ENCODE peak calls at places on chromosomes 13 and 19, in nine cellular contexts. U is osteoblast; G is CD8-positive, alpha-beta T cell; R is fibroblast of the aortic adventitia; E is colonic mucosa; D is A549; A is neural progenitor cell; X is foreskin fibroblast; V is tibial artery. K is an unnamed sample.

GRCh38 chr13:43874512-43875092 is 4.9 kb downstream of the CCDC122 start:
- DNase-seq in U (no peak), G (no peak), R (peak), E (no peak), D (no peak), A (no peak), X (no peak), V (no peak), K (peak)

GRCh38 chr13:24274452-24274971 is 34.9 kb upstream of the C1QTNF9 start:
- DNase-seq in U (no peak), G (peak), R (no peak), E (no peak), D (no peak), A (no peak), X (no peak), V (no peak), K (peak)

GRCh38 chr19:9673912-9674668 is 810 bp downstream of the ZNF562 start:
- DNase-seq in U (peak), G (no peak), R (peak), E (peak), D (peak), A (no peak), X (peak), V (no peak), K (peak)

GRCh38 chr19:48556163-48556562 is 4.2 kb downstream of the SULT2B1 start:
- DNase-seq in U (peak), G (no peak), R (peak), E (peak), D (peak), A (peak), X (peak), V (no peak), K (peak)

GRCh38 chr19:33921165-33921564 is 124.5 kb downstream of the KCTD15 start:
- DNase-seq in U (no peak), G (no peak), R (no peak), E (no peak), D (no peak), A (no peak), X (no peak), V (no peak), K (no peak)

GRCh38 chr19:12665281-12665573 is 1.3 kb downstream of the MAN2B1 start:
- DNase-seq in U (no peak), G (peak), R (no peak), E (peak), D (no peak), A (no peak), X (no peak), V (peak), K (no peak)

GRCh38 chr19:45764947-45765346 is 4.1 kb downstream of the SIX5 start:
- DNase-seq in U (no peak), G (no peak), R (no peak), E (no peak), D (no peak), A (no peak), X (no peak), V (peak), K (no peak)

GRCh38 chr13:40494513-40494912 is 171.9 kb downstream of the FOXO1 start:
- DNase-seq in U (peak), G (no peak), R (peak), E (no peak), D (no peak), A (no peak), X (no peak), V (no peak), K (peak)

GRCh38 chr13:30409911-30410704 is 12.2 kb upstream of the UBE2L5 start:
- DNase-seq in U (peak), G (no peak), R (peak), E (no peak), D (peak), A (no peak), X (peak), V (peak), K (peak)

GRCh38 chr19:8585894-8586750 is 8.9 kb upstream of the MYO1F start:
- DNase-seq in U (peak), G (peak), R (no peak), E (peak), D (peak), A (peak), X (no peak), V (no peak), K (peak)

GRCh38 chr13:48434203-48434602 is 21.3 kb upstream of the LPAR6 start:
- DNase-seq in U (no peak), G (no peak), R (no peak), E (no peak), D (no peak), A (no peak), X (no peak), V (no peak), K (no peak)

GRCh38 chr13:48429886-48430285 is 17.0 kb upstream of the LPAR6 start:
- DNase-seq in U (no peak), G (no peak), R (no peak), E (no peak), D (no peak), A (no peak), X (no peak), V (no peak), K (no peak)

GRCh38 chr13:48429036-48429435 is 16.1 kb upstream of the LPAR6 start:
- DNase-seq in U (no peak), G (no peak), R (no peak), E (no peak), D (no peak), A (no peak), X (no peak), V (no peak), K (no peak)

GRCh38 chr13:48431431-48431830 is 18.5 kb upstream of the LPAR6 start:
- DNase-seq in U (no peak), G (no peak), R (no peak), E (no peak), D (no peak), A (peak), X (no peak), V (no peak), K (no peak)

GRCh38 chr13:48431987-48432615 is 19.2 kb upstream of the LPAR6 start:
- DNase-seq in U (no peak), G (no peak), R (peak), E (no peak), D (no peak), A (no peak), X (peak), V (no peak), K (peak)
- H3K4me3 ChIP-seq in U (no peak), G (no peak), R (no peak), E (no peak), D (no peak), A (no peak), X (no peak), V (no peak), K (no peak)

GRCh38 chr13:34941835-34942731 is at the start of gene NBEA:
- DNase-seq in U (peak), G (peak), R (peak), E (peak), D (peak), A (peak), X (peak), V (peak), K (peak)
- TF ChIP-seq CTCF in U (no peak), G (no peak), R (peak), E (no peak), D (no peak), A (peak), X (no peak), V (peak), K (no peak)

DNA sequence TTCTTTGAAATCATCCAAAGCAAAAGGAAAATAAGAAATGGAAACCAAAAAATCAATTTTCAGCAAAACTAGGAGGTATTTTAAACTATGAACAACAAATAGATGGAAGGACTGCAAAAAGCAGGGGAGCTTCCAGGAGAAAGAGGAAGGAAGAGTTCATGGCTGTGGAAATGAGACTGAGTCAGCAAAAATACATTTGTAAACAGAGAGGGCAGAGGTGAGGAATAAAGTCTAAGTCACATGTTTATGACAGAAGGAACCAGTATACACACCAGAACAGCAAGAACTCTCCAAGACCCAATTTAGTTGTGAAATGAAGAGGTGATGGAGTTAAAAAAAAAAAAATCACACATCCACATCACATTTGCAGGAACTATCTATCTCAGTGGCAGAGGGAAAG is 69.6 kb downstream of the RNASEH2B start:
- DNase-seq in U (no peak), G (no peak), R (no peak), E (no peak), D (no peak), A (no peak), X (no peak), V (no peak), K (no peak)
- H3K4me3 ChIP-seq in U (no peak), G (no peak), R (no peak), E (no peak), D (no peak), A (no peak), X (no peak), V (no peak), K (no peak)

GRCh38 chr13:55517312-55517711 is 1623.4 kb upstream of the PRR20A start:
- DNase-seq in U (no peak), G (no peak), R (no peak), E (no peak), D (no peak), A (peak), X (no peak), V (no peak), K (no peak)
- TF ChIP-seq CTCF in U (no peak), G (no peak), R (no peak), E (no peak), D (no peak), A (peak), X (no peak), V (no peak), K (no peak)

GRCh38 chr13:103878891-103879605 is 812.8 kb upstream of the SLC10A2 start:
- DNase-seq in U (no peak), G (no peak), R (no peak), E (no peak), D (no peak), A (no peak), X (no peak), V (no peak), K (peak)

GRCh38 chr13:103884139-103884723 is 818.0 kb upstream of the SLC10A2 start:
- DNase-seq in U (no peak), G (no peak), R (no peak), E (no peak), D (no peak), A (no peak), X (no peak), V (no peak), K (no peak)

GRCh38 chr13:103883698-103884097 is 817.5 kb upstream of the SLC10A2 start:
- DNase-seq in U (no peak), G (no peak), R (no peak), E (no peak), D (no peak), A (no peak), X (peak), V (no peak), K (peak)

DNA sequence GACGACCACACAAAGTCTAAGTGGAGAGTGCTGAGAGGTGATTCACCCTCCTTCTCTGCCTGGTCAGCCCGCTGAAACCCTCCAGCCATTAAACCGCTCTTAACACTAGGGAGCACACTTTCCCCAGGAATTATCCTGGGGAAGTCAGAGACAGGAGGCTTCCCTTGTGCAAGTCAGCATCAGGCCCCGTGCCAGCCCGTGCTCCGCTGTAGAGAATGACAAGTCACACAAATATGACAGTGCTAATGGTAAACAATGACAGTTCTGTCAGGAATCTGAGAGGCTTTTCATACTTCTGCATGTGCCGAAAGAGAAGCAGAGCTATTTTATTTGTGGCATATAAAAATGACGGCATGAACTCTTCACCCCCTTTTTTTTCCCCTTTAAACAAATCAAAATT is 816.9 kb upstream of the SLC10A2 start:
- DNase-seq in U (peak), G (no peak), R (peak), E (peak), D (peak), A (peak), X (peak), V (peak), K (peak)
- H3K4me3 ChIP-seq in U (no peak), G (no peak), R (peak), E (no peak), D (no peak), A (no peak), X (peak), V (no peak), K (peak)

GRCh38 chr19:41297628-41298326 is 12.2 kb upstream of the CCDC97 start:
- DNase-seq in U (no peak), G (no peak), R (no peak), E (no peak), D (no peak), A (no peak), X (no peak), V (peak), K (no peak)
- TF ChIP-seq CTCF in U (no peak), G (no peak), R (no peak), E (no peak), D (no peak), A (no peak), X (no peak), V (no peak), K (no peak)

GRCh38 chr13:102773441-102774209 is at the start of gene TEX30:
- DNase-seq in U (peak), G (peak), R (peak), E (peak), D (peak), A (peak), X (peak), V (peak), K (peak)
- H3K4me3 ChIP-seq in U (peak), G (peak), R (peak), E (peak), D (peak), A (peak), X (peak), V (peak), K (peak)

DNA sequence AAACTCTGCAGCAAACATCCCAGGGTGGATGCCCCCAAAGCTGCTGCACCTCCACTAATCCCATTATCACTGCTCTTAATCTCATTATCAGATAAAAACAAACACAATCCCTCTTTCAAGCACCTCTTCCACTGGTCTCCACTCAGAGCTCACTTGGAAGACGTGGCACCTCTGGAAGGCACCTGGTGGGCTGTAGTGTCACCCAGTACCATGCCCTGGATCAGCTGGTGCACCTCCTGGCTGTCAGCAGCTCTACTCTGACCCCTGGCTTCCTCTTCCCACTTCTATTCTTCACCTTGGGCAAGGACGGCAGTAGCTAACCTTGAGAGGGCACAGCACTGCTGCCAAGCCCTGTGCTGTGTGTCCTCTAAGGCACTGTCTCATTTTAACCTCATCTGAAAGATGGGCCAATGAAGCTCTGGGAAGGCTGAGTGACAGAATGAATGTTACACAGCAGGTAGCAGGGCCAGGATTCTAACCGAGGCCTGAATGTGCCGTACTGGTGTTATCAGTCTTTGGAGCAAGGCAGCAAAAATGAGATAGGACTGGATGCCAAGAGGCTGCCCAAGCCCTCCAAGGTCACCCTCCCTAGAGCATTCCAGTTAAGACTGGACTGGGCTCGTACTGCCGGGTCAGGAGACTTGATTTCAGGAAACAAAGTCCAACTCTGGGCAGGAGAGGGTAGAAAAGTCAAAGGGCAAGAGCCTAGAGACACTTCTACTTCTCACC is 7.4 kb downstream of the BRD4 start:
- DNase-seq in U (no peak), G (no peak), R (no peak), E (peak), D (no peak), A (peak), X (no peak), V (no peak), K (no peak)
- TF ChIP-seq CTCF in U (no peak), G (no peak), R (no peak), E (no peak), D (no peak), A (no peak), X (no peak), V (no peak), K (no peak)

GRCh38 chr19:36837525-36837901 is 674 bp downstream of the ZNF790 start:
- DNase-seq in U (peak), G (no peak), R (no peak), E (no peak), D (no peak), A (no peak), X (no peak), V (no peak), K (no peak)

GRCh38 chr19:36838784-36839324 is 667 bp upstream of the ZNF790 start:
- DNase-seq in U (no peak), G (no peak), R (no peak), E (no peak), D (no peak), A (no peak), X (no peak), V (no peak), K (no peak)

GRCh38 chr19:36833430-36833829 is 4.8 kb downstream of the ZNF790 start:
- DNase-seq in U (no peak), G (no peak), R (no peak), E (no peak), D (no peak), A (no peak), X (no peak), V (no peak), K (no peak)

GRCh38 chr19:36837902-36838783 is at the start of gene ZNF790:
- DNase-seq in U (peak), G (peak), R (peak), E (peak), D (peak), A (peak), X (peak), V (peak), K (peak)
- H3K4me3 ChIP-seq in U (peak), G (peak), R (peak), E (peak), D (peak), A (peak), X (peak), V (peak), K (peak)

GRCh38 chr19:5563008-5563431 is 4.7 kb downstream of the TINCR start:
- DNase-seq in U (peak), G (no peak), R (no peak), E (no peak), D (peak), A (no peak), X (no peak), V (no peak), K (no peak)
- TF ChIP-seq CTCF in U (no peak), G (no peak), R (no peak), E (no peak), D (no peak), A (peak), X (no peak), V (no peak), K (no peak)

K was measured in fibroblast of pulmonary artery.